ENCODE peak calls at places on chromosomes 6 and 20, in seven cellular contexts. One of them, this sample, is unnamed.
A peak's percentile ranks its signal among the peaks of the same experiment; 100 is the strongest.

GRCh38 chr20:43265449-43265848 is 75.7 kb upstream of the PTPRT start:
- DNase-seq in K562: no peak
- DNase-seq in GM12878: no peak
- DNase-seq in HCT116: no peak
- DNase-seq in H1: no peak
- DNase-seq in SK-N-SH: no peak
- DNase-seq in HepG2: no peak
- DNase-seq in this sample: no peak

GRCh38 chr6:82842721-82843120 is 222.9 kb downstream of the UBE3D start:
- DNase-seq in K562: no peak
- DNase-seq in GM12878: no peak
- DNase-seq in HCT116: no peak
- DNase-seq in H1: no peak
- DNase-seq in SK-N-SH: no peak
- DNase-seq in HepG2: no peak
- DNase-seq in this sample: no peak

GRCh38 chr6:129501401-129502051 is 208.5 kb downstream of the ARHGAP18 start:
- DNase-seq in K562: peak; percentile 67
- DNase-seq in GM12878: no peak
- DNase-seq in HCT116: peak; percentile 98
- DNase-seq in H1: no peak
- DNase-seq in SK-N-SH: no peak
- DNase-seq in HepG2: peak; percentile 79
- DNase-seq in this sample: peak; percentile 6

GRCh38 chr20:62027116-62027515 is 38.6 kb downstream of the TAF4 start:
- DNase-seq in K562: no peak
- DNase-seq in GM12878: no peak
- DNase-seq in HCT116: no peak
- DNase-seq in H1: no peak
- DNase-seq in SK-N-SH: no peak
- DNase-seq in HepG2: no peak
- DNase-seq in this sample: no peak

GRCh38 chr6:2944405-2945068 is 26.8 kb downstream of the SERPINB6 start:
- DNase-seq in K562: no peak
- DNase-seq in GM12878: no peak
- DNase-seq in HCT116: no peak
- DNase-seq in H1: peak; percentile 1
- DNase-seq in SK-N-SH: no peak
- DNase-seq in HepG2: no peak
- DNase-seq in this sample: no peak

GRCh38 chr20:60470366-60470765 is 512.1 kb downstream of the CDH26 start:
- DNase-seq in K562: no peak
- DNase-seq in GM12878: no peak
- DNase-seq in HCT116: no peak
- DNase-seq in H1: no peak
- DNase-seq in SK-N-SH: no peak
- DNase-seq in HepG2: no peak
- DNase-seq in this sample: no peak

GRCh38 chr20:23059831-23060230 is 10.4 kb upstream of the THBD start:
- DNase-seq in K562: no peak
- DNase-seq in GM12878: no peak
- DNase-seq in HCT116: no peak
- DNase-seq in H1: no peak
- DNase-seq in SK-N-SH: no peak
- DNase-seq in HepG2: no peak
- DNase-seq in this sample: no peak

GRCh38 chr6:135667694-135668455 is 170.3 kb upstream of the AHI1 start:
- DNase-seq in K562: no peak
- DNase-seq in GM12878: no peak
- DNase-seq in HCT116: no peak
- DNase-seq in H1: no peak
- DNase-seq in SK-N-SH: no peak
- DNase-seq in HepG2: no peak
- DNase-seq in this sample: peak; percentile 10

GRCh38 chr6:161417712-161418457 is 144.0 kb upstream of the AGPAT4 start:
- DNase-seq in K562: no peak
- DNase-seq in GM12878: no peak
- DNase-seq in HCT116: no peak
- DNase-seq in H1: no peak
- DNase-seq in SK-N-SH: peak; percentile 49
- DNase-seq in HepG2: no peak
- DNase-seq in this sample: no peak

GRCh38 chr6:111484655-111484974 is 1.6 kb upstream of the REV3L start:
- DNase-seq in K562: no peak
- DNase-seq in GM12878: no peak
- DNase-seq in HCT116: no peak
- DNase-seq in H1: no peak
- DNase-seq in SK-N-SH: no peak
- DNase-seq in HepG2: peak; percentile 29
- DNase-seq in this sample: no peak

GRCh38 chr20:49245921-49246740 is 26.9 kb downstream of the DDX27 start:
- DNase-seq in K562: peak; percentile 50
- DNase-seq in GM12878: no peak
- DNase-seq in HCT116: peak; percentile 23
- DNase-seq in H1: no peak
- DNase-seq in SK-N-SH: peak; percentile 68
- DNase-seq in HepG2: peak; percentile 68
- DNase-seq in this sample: peak; percentile 78

GRCh38 chr6:7897461-7898192 is 13.0 kb downstream of the TXNDC5 start:
- DNase-seq in K562: no peak
- DNase-seq in GM12878: no peak
- DNase-seq in HCT116: no peak
- DNase-seq in H1: no peak
- DNase-seq in SK-N-SH: no peak
- DNase-seq in HepG2: no peak
- DNase-seq in this sample: no peak

GRCh38 chr6:26327450-26328264 is 37.3 kb upstream of the BTN3A2 start:
- DNase-seq in K562: peak; percentile 43
- DNase-seq in GM12878: no peak
- DNase-seq in HCT116: peak; percentile 89
- DNase-seq in H1: peak; percentile 89
- DNase-seq in SK-N-SH: peak; percentile 21
- DNase-seq in HepG2: peak; percentile 88
- DNase-seq in this sample: no peak

GRCh38 chr20:38298768-38299288 is 5.1 kb upstream of the BPI start:
- DNase-seq in K562: no peak
- DNase-seq in GM12878: no peak
- DNase-seq in HCT116: no peak
- DNase-seq in H1: no peak
- DNase-seq in SK-N-SH: peak; percentile 29
- DNase-seq in HepG2: no peak
- DNase-seq in this sample: no peak

GRCh38 chr6:144482142-144482541 is 197.0 kb downstream of the UTRN start:
- DNase-seq in K562: peak; percentile 25
- DNase-seq in GM12878: peak; percentile 20
- DNase-seq in HCT116: peak; percentile 60
- DNase-seq in H1: peak; percentile 69
- DNase-seq in SK-N-SH: peak; percentile 51
- DNase-seq in HepG2: peak; percentile 69
- DNase-seq in this sample: peak; percentile 54

GRCh38 chr20:38610521-38610920 is 8.9 kb downstream of the ARHGAP40 start:
- DNase-seq in K562: no peak
- DNase-seq in GM12878: no peak
- DNase-seq in HCT116: no peak
- DNase-seq in H1: no peak
- DNase-seq in SK-N-SH: no peak
- DNase-seq in HepG2: no peak
- DNase-seq in this sample: no peak

GRCh38 chr20:53345536-53346070 is 248.0 kb downstream of the ZNF217 start:
- DNase-seq in K562: no peak
- DNase-seq in GM12878: no peak
- DNase-seq in HCT116: no peak
- DNase-seq in H1: no peak
- DNase-seq in SK-N-SH: no peak
- DNase-seq in HepG2: no peak
- DNase-seq in this sample: no peak

GRCh38 chr6:73314577-73315492 is 39.2 kb downstream of the DPPA5 start:
- DNase-seq in K562: no peak
- DNase-seq in GM12878: no peak
- DNase-seq in HCT116: no peak
- DNase-seq in H1: peak; percentile 43
- DNase-seq in SK-N-SH: no peak
- DNase-seq in HepG2: no peak
- DNase-seq in this sample: no peak

GRCh38 chr20:10553326-10553984 is 118.3 kb downstream of the SLX4IP start:
- DNase-seq in K562: peak; percentile 26
- DNase-seq in GM12878: no peak
- DNase-seq in HCT116: no peak
- DNase-seq in H1: no peak
- DNase-seq in SK-N-SH: peak; percentile 49
- DNase-seq in HepG2: peak; percentile 84
- DNase-seq in this sample: peak; percentile 75

GRCh38 chr20:24764825-24765224 is 184.2 kb upstream of the CST7 start:
- DNase-seq in K562: no peak
- DNase-seq in GM12878: no peak
- DNase-seq in HCT116: no peak
- DNase-seq in H1: no peak
- DNase-seq in SK-N-SH: no peak
- DNase-seq in HepG2: no peak
- DNase-seq in this sample: no peak

GRCh38 chr20:24765316-24766142 is 183.5 kb upstream of the CST7 start:
- DNase-seq in K562: no peak
- DNase-seq in GM12878: no peak
- DNase-seq in HCT116: no peak
- DNase-seq in H1: no peak
- DNase-seq in SK-N-SH: no peak
- DNase-seq in HepG2: no peak
- DNase-seq in this sample: no peak

GRCh38 chr20:24766826-24767622 is 182.0 kb upstream of the CST7 start:
- DNase-seq in K562: no peak
- DNase-seq in GM12878: no peak
- DNase-seq in HCT116: no peak
- DNase-seq in H1: no peak
- DNase-seq in SK-N-SH: no peak
- DNase-seq in HepG2: no peak
- DNase-seq in this sample: no peak

GRCh38 chr20:24767623-24768100 is 181.4 kb upstream of the CST7 start:
- DNase-seq in K562: no peak
- DNase-seq in GM12878: no peak
- DNase-seq in HCT116: no peak
- DNase-seq in H1: no peak
- DNase-seq in SK-N-SH: no peak
- DNase-seq in HepG2: no peak
- DNase-seq in this sample: no peak

DNA sequence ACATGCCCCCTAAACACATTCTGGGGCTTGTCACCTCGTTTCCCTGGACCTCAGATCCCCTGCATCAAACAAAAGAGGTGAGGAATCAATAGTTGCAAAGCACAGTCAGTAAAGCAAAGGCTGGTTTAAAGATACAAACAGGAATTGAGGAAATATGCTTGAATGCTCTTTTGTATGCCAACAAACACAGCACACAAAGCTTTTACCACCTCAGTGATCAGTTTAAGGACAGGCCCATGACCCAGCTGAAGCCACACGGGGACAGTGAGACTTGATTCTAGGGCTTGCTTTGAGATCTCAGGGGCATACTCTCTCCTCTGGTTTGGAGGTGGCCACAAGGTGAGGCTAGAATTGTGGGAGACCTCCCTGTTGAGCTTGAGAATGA is 182.9 kb upstream of the CST7 start:
- DNase-seq in K562: no peak
- DNase-seq in GM12878: no peak
- DNase-seq in HCT116: no peak
- DNase-seq in H1: no peak
- DNase-seq in SK-N-SH: no peak
- DNase-seq in HepG2: no peak
- DNase-seq in this sample: no peak
- TF ChIP-seq JUND in K562: no peak
- TF ChIP-seq JUND in GM12878: no peak
- TF ChIP-seq JUND in HCT116: no peak
- TF ChIP-seq JUND in H1: no peak
- TF ChIP-seq JUND in SK-N-SH: no peak
- TF ChIP-seq JUND in HepG2: no peak
- TF ChIP-seq JUND in this sample: no peak

GRCh38 chr20:24838551-24839530 is 110.2 kb upstream of the CST7 start:
- DNase-seq in K562: no peak
- DNase-seq in GM12878: peak; percentile 52
- DNase-seq in HCT116: no peak
- DNase-seq in H1: no peak
- DNase-seq in SK-N-SH: no peak
- DNase-seq in HepG2: no peak
- DNase-seq in this sample: no peak
- TF ChIP-seq JUND in K562: no peak
- TF ChIP-seq JUND in GM12878: no peak
- TF ChIP-seq JUND in HCT116: no peak
- TF ChIP-seq JUND in H1: no peak
- TF ChIP-seq JUND in SK-N-SH: no peak
- TF ChIP-seq JUND in HepG2: no peak
- TF ChIP-seq JUND in this sample: no peak

GRCh38 chr6:128117916-128118315 is 217.1 kb upstream of the THEMIS start:
- DNase-seq in K562: no peak
- DNase-seq in GM12878: no peak
- DNase-seq in HCT116: no peak
- DNase-seq in H1: no peak
- DNase-seq in SK-N-SH: no peak
- DNase-seq in HepG2: no peak
- DNase-seq in this sample: no peak

GRCh38 chr6:128112494-128112893 is 211.6 kb upstream of the THEMIS start:
- DNase-seq in K562: no peak
- DNase-seq in GM12878: no peak
- DNase-seq in HCT116: no peak
- DNase-seq in H1: no peak
- DNase-seq in SK-N-SH: no peak
- DNase-seq in HepG2: no peak
- DNase-seq in this sample: no peak

GRCh38 chr6:128118401-128118800 is 217.5 kb upstream of the THEMIS start:
- DNase-seq in K562: no peak
- DNase-seq in GM12878: no peak
- DNase-seq in HCT116: no peak
- DNase-seq in H1: no peak
- DNase-seq in SK-N-SH: no peak
- DNase-seq in HepG2: no peak
- DNase-seq in this sample: no peak

GRCh38 chr6:128111096-128111495 is 210.2 kb upstream of the THEMIS start:
- DNase-seq in K562: no peak
- DNase-seq in GM12878: no peak
- DNase-seq in HCT116: no peak
- DNase-seq in H1: no peak
- DNase-seq in SK-N-SH: no peak
- DNase-seq in HepG2: no peak
- DNase-seq in this sample: no peak

DNA sequence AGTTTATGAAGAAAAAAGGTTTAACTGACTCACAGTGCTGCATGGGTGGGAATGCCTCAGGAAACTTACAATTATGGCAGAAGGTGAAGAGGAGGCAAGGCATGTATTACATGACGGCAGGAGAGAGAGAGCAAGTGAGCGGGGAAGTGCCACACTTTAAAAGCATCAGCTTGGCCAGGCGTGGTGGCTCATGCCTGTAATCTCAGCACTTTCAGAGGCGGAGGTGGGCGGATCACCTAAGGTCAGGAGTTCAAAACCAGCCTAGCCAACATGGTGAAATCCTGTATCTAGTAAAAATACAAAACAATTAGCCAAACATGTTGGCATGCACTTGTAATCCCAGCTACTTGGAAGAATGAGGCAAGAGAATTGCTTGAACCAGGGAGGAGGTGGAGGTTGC is 213.3 kb upstream of the THEMIS start:
- DNase-seq in K562: no peak
- DNase-seq in GM12878: no peak
- DNase-seq in HCT116: no peak
- DNase-seq in H1: no peak
- DNase-seq in SK-N-SH: no peak
- DNase-seq in HepG2: no peak
- DNase-seq in this sample: no peak
- TF ChIP-seq JUND in K562: no peak
- TF ChIP-seq JUND in GM12878: no peak
- TF ChIP-seq JUND in HCT116: no peak
- TF ChIP-seq JUND in H1: no peak
- TF ChIP-seq JUND in SK-N-SH: no peak
- TF ChIP-seq JUND in HepG2: no peak
- TF ChIP-seq JUND in this sample: no peak

GRCh38 chr6:100412872-100413271 is 51.8 kb downstream of the SIM1 start:
- DNase-seq in K562: no peak
- DNase-seq in GM12878: no peak
- DNase-seq in HCT116: no peak
- DNase-seq in H1: no peak
- DNase-seq in SK-N-SH: no peak
- DNase-seq in HepG2: no peak
- DNase-seq in this sample: no peak
- TF ChIP-seq JUND in K562: no peak
- TF ChIP-seq JUND in GM12878: no peak
- TF ChIP-seq JUND in HCT116: no peak
- TF ChIP-seq JUND in H1: no peak
- TF ChIP-seq JUND in SK-N-SH: no peak
- TF ChIP-seq JUND in HepG2: no peak
- TF ChIP-seq JUND in this sample: no peak

This sample was measured in T47D.